ENCODE peak calls at places on chromosomes 7 and 10, in four cellular contexts. One of them, this sample, is unnamed. For H3K4me1, the result is how much of the 10 kb centered on the place peaks cover.

GRCh38 chr7:114502454-114503254 is 88.0 kb downstream of the FOXP2 start:
- DNase-seq in HCT116: no peak
- DNase-seq in K562: no peak
- DNase-seq in HepG2: no peak
- DNase-seq in this sample: no peak

GRCh38 chr7:150972094-150972493 is 6.0 kb downstream of the KCNH2 start:
- DNase-seq in HCT116: no peak
- DNase-seq in K562: no peak
- DNase-seq in HepG2: no peak
- DNase-seq in this sample: no peak

GRCh38 chr10:87519582-87519981 is 14.9 kb downstream of the MINPP1 start:
- DNase-seq in HCT116: no peak
- DNase-seq in K562: no peak
- DNase-seq in HepG2: no peak
- DNase-seq in this sample: no peak

GRCh38 chr10:59631882-59632281 is 77.8 kb downstream of the SLC16A9 start:
- DNase-seq in HCT116: no peak
- DNase-seq in K562: no peak
- DNase-seq in HepG2: no peak
- DNase-seq in this sample: no peak

GRCh38 chr10:98466916-98467505 is 20.3 kb upstream of the HPS1 start:
- DNase-seq in HCT116: no peak
- DNase-seq in K562: peak
- DNase-seq in HepG2: no peak
- DNase-seq in this sample: no peak

GRCh38 chr7:75811894-75812678 is 1.5 kb downstream of the CCL24 start:
- DNase-seq in HCT116: no peak
- DNase-seq in K562: no peak
- DNase-seq in HepG2: no peak
- DNase-seq in this sample: no peak

GRCh38 chr10:79072994-79073654 is 4.4 kb downstream of the ZMIZ1 start:
- DNase-seq in HCT116: no peak
- DNase-seq in K562: no peak
- DNase-seq in HepG2: no peak
- DNase-seq in this sample: no peak

GRCh38 chr7:134920026-134920758 is 66.1 kb upstream of the AGBL3 start:
- DNase-seq in HCT116: no peak
- DNase-seq in K562: no peak
- DNase-seq in HepG2: no peak
- DNase-seq in this sample: no peak

GRCh38 chr10:116030576-116030975 is 242.4 kb downstream of the GFRA1 start:
- DNase-seq in HCT116: no peak
- DNase-seq in K562: no peak
- DNase-seq in HepG2: no peak
- DNase-seq in this sample: no peak

GRCh38 chr10:43043342-43043772 is 33.5 kb upstream of the RET start:
- DNase-seq in HCT116: no peak
- DNase-seq in K562: no peak
- DNase-seq in HepG2: no peak
- DNase-seq in this sample: no peak

GRCh38 chr10:1576467-1577259 is 160.7 kb downstream of the ADARB2 start:
- DNase-seq in HCT116: no peak
- DNase-seq in K562: no peak
- DNase-seq in HepG2: no peak
- DNase-seq in this sample: no peak

GRCh38 chr7:92306153-92306552 is 60.4 kb downstream of the ANKIB1 start:
- DNase-seq in HCT116: peak
- DNase-seq in K562: no peak
- DNase-seq in HepG2: no peak
- DNase-seq in this sample: no peak

GRCh38 chr10:1498746-1499343 is 238.5 kb downstream of the ADARB2 start:
- DNase-seq in HCT116: peak
- DNase-seq in K562: no peak
- DNase-seq in HepG2: no peak
- DNase-seq in this sample: no peak

GRCh38 chr7:5282464-5283316 is at the start of gene SLC29A4:
- DNase-seq in HCT116: peak
- DNase-seq in K562: peak
- DNase-seq in HepG2: no peak
- DNase-seq in this sample: no peak

GRCh38 chr10:43785252-43785651 is 136.6 kb upstream of the ZNF32 start:
- DNase-seq in HCT116: peak
- DNase-seq in K562: peak
- DNase-seq in HepG2: peak
- DNase-seq in this sample: no peak

GRCh38 chr10:100346351-100346764 is 675 bp upstream of the SCD start:
- DNase-seq in HCT116: peak
- DNase-seq in K562: peak
- DNase-seq in HepG2: peak
- DNase-seq in this sample: no peak

GRCh38 chr10:78424721-78425120 is 391.1 kb downstream of the RPS24 start:
- DNase-seq in HCT116: peak
- DNase-seq in K562: peak
- DNase-seq in HepG2: peak
- DNase-seq in this sample: no peak

GRCh38 chr10:127012071-127012768 is 107.0 kb downstream of the DOCK1 start:
- DNase-seq in HCT116: no peak
- DNase-seq in K562: no peak
- DNase-seq in HepG2: no peak
- DNase-seq in this sample: no peak

GRCh38 chr10:71952745-71953144 is 11.4 kb upstream of the CHST3 start:
- DNase-seq in HCT116: no peak
- DNase-seq in K562: no peak
- DNase-seq in HepG2: no peak
- DNase-seq in this sample: no peak

GRCh38 chr10:72164617-72165016 is 51.2 kb upstream of the ANAPC16 start:
- DNase-seq in HCT116: no peak
- DNase-seq in K562: peak
- DNase-seq in HepG2: no peak
- DNase-seq in this sample: no peak

GRCh38 chr10:9028211-9028610 is 973.7 kb downstream of the GATA3 start:
- DNase-seq in HCT116: no peak
- DNase-seq in K562: no peak
- DNase-seq in HepG2: no peak
- DNase-seq in this sample: no peak

GRCh38 chr7:38506756-38507155 is 124.4 kb downstream of the AMPH start:
- DNase-seq in HCT116: no peak
- DNase-seq in K562: no peak
- DNase-seq in HepG2: no peak
- DNase-seq in this sample: no peak

GRCh38 chr7:123324283-123324682 is 124.5 kb upstream of the SLC13A1 start:
- DNase-seq in HCT116: no peak
- DNase-seq in K562: no peak
- DNase-seq in HepG2: no peak
- DNase-seq in this sample: no peak

GRCh38 chr7:148700693-148701092 is 2.0 kb downstream of the CUL1 start:
- DNase-seq in HCT116: no peak
- DNase-seq in K562: peak
- DNase-seq in HepG2: no peak
- DNase-seq in this sample: no peak

GRCh38 chr10:73251683-73252444 is 580 bp downstream of the MRPS16 start:
- DNase-seq in HCT116: no peak
- DNase-seq in K562: no peak
- DNase-seq in HepG2: peak
- DNase-seq in this sample: no peak

GRCh38 chr7:25517906-25518305 is 289.6 kb upstream of the NPVF start:
- DNase-seq in HCT116: no peak
- DNase-seq in K562: no peak
- DNase-seq in HepG2: no peak
- DNase-seq in this sample: no peak

GRCh38 chr7:69599211-69599878 is 1.1 kb downstream of the AUTS2 start:
- DNase-seq in HCT116: no peak
- DNase-seq in K562: no peak
- DNase-seq in HepG2: no peak
- DNase-seq in this sample: no peak

GRCh38 chr7:137970263-137970975 is 31.5 kb downstream of the CREB3L2 start:
- DNase-seq in HCT116: no peak
- DNase-seq in K562: no peak
- DNase-seq in HepG2: no peak
- DNase-seq in this sample: no peak

GRCh38 chr7:131747625-131748024 is 191.2 kb upstream of the PODXL start:
- DNase-seq in HCT116: no peak
- DNase-seq in K562: no peak
- DNase-seq in HepG2: no peak
- DNase-seq in this sample: no peak

DNA sequence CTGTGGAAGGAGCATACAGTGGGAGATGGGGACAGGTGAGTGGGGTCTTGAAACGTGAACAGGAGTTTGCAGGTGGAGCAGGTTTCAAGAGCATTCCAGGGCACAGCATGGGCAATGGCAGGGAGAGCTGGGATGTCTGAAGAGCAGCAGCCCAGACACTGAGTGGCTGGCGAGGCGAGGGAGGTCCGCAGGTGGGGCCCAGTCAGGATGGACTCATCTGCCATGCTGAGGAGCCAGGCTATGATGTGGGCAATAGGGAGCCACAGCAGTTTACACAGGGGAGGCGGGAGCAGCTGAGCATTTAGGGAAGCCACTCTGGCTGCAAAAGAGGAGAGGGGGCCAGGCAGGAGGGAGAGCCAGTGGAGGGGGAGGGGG is 138.7 kb downstream of the FAM53B start:
- DNase-seq in HCT116: no peak
- DNase-seq in K562: no peak
- DNase-seq in HepG2: no peak
- DNase-seq in this sample: no peak
- H3K4me1 ChIP-seq in HCT116: under half
- H3K4me1 ChIP-seq in K562: under half
- H3K4me1 ChIP-seq in HepG2: half or more
- H3K4me1 ChIP-seq in this sample: under half

DNA sequence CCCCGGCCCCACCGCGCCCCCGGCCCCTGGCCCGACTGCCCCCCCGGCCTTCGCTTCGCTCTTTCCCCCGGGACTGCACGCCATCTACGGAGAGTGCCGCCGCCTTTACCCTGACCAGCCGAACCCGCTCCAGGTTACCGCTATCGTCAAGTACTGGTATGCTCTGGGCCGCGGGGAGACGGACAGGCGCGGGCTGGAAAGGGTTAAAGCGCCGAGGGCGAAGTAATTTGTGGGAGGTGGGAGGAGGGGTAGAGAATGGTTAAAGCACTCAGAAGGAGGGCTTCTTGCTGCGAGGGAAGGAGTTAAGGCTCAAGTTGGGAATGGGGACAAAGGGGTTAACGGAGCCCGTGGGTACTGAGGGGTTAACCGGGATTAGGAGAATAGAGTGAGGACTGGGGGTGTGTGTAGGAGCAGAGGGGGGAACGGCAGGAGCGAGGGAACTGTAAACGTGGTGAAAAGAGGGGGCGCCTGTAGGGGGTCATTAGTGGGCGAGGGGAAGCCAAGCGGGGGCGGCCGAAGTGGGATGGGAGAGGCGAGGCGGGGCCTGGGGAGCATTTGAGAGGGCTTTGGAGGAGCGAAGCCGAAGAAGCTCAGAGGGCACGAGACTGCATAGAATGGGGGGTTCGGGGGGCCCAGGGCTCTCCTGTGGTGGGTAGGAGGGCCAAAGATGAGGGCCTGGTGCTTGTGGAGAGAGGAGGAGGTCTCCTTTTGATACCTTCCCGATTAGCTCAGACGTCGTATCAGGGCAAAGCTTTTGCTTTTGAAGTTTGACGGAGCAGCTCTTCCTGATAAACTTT is 605 bp downstream of the SUFU start:
- DNase-seq in HCT116: no peak
- DNase-seq in K562: peak
- DNase-seq in HepG2: no peak
- DNase-seq in this sample: no peak
- TF ChIP-seq TCF7L2 in HCT116: no peak
- TF ChIP-seq TCF7L2 in K562: no peak
- TF ChIP-seq TCF7L2 in HepG2: no peak
- TF ChIP-seq TCF7L2 in this sample: no peak

GRCh38 chr7:107573537-107573936 is 6.5 kb upstream of the BCAP29 start:
- DNase-seq in HCT116: no peak
- DNase-seq in K562: no peak
- DNase-seq in HepG2: no peak
- DNase-seq in this sample: no peak
- H3K4me1 ChIP-seq in HCT116: under half
- H3K4me1 ChIP-seq in K562: under half
- H3K4me1 ChIP-seq in HepG2: under half
- H3K4me1 ChIP-seq in this sample: under half

GRCh38 chr10:94062611-94063010 is 68.9 kb downstream of the PLCE1 start:
- DNase-seq in HCT116: no peak
- DNase-seq in K562: no peak
- DNase-seq in HepG2: no peak
- DNase-seq in this sample: no peak
- TF ChIP-seq TCF7L2 in HCT116: no peak
- TF ChIP-seq TCF7L2 in K562: no peak
- TF ChIP-seq TCF7L2 in HepG2: no peak
- TF ChIP-seq TCF7L2 in this sample: no peak

GRCh38 chr10:11535376-11535959 is 76.0 kb downstream of the USP6NL start:
- DNase-seq in HCT116: no peak
- DNase-seq in K562: no peak
- DNase-seq in HepG2: no peak
- DNase-seq in this sample: no peak

GRCh38 chr10:11536256-11536655 is 75.2 kb downstream of the USP6NL start:
- DNase-seq in HCT116: no peak
- DNase-seq in K562: no peak
- DNase-seq in HepG2: no peak
- DNase-seq in this sample: no peak

GRCh38 chr10:11539191-11539868 is 72.1 kb downstream of the USP6NL start:
- DNase-seq in HCT116: peak
- DNase-seq in K562: peak
- DNase-seq in HepG2: peak
- DNase-seq in this sample: peak

GRCh38 chr10:11541296-11541695 is 70.2 kb downstream of the USP6NL start:
- DNase-seq in HCT116: no peak
- DNase-seq in K562: no peak
- DNase-seq in HepG2: no peak
- DNase-seq in this sample: no peak

GRCh38 chr10:11538834-11539190 is 72.6 kb downstream of the USP6NL start:
- DNase-seq in HCT116: no peak
- DNase-seq in K562: no peak
- DNase-seq in HepG2: no peak
- DNase-seq in this sample: no peak
- H3K4me1 ChIP-seq in HCT116: under half
- H3K4me1 ChIP-seq in K562: under half
- H3K4me1 ChIP-seq in HepG2: under half
- H3K4me1 ChIP-seq in this sample: under half